ENCODE peak calls at places on chromosomes 6 and 20, in four cellular contexts. V is prostate gland, T is transverse colon, C is AG09309. W is an unnamed sample.

GRCh38 chr20:313402-313801 is 11.9 kb upstream of the SOX12 start:
- DNase-seq in V (no peak), C (no peak), T (no peak), W (no peak)

GRCh38 chr20:17967595-17968365 is 814 bp downstream of the SNX5 start:
- DNase-seq in V (peak; percentile 16), C (no peak), T (no peak), W (peak; percentile 61)

GRCh38 chr6:33417903-33418689 is at the start of gene CUTA:
- DNase-seq in C (peak; percentile 99), V (peak; percentile 100), T (peak; percentile 99), W (peak; percentile 99)

GRCh38 chr20:3239026-3239866 is at the start of gene SLC4A11:
- DNase-seq in C (no peak), V (peak; percentile 58), T (peak; percentile 77), W (no peak)

GRCh38 chr6:85660181-85660611 is 17.5 kb upstream of the SYNCRIP start:
- DNase-seq in V (no peak), C (peak; percentile 88), T (no peak), W (no peak)

GRCh38 chr6:40779399-40779798 is 192.2 kb upstream of the LRFN2 start:
- DNase-seq in V (no peak), T (no peak), C (peak; percentile 29), W (no peak)

GRCh38 chr6:30556714-30556963 is 350 bp upstream of the GNL1 start:
- DNase-seq in V (peak; percentile 81), T (peak; percentile 91), C (no peak), W (no peak)

GRCh38 chr6:40912158-40912946 is 126.7 kb downstream of the UNC5CL start:
- DNase-seq in C (no peak), T (peak; percentile 61), V (peak; percentile 13), W (peak; percentile 71)

GRCh38 chr6:2969549-2969948 is 1.8 kb downstream of the SERPINB6 start:
- DNase-seq in V (no peak), T (no peak), C (no peak), W (no peak)

GRCh38 chr6:58113960-58114359 is 796.5 kb downstream of the PRIM2 start:
- DNase-seq in V (no peak), C (no peak), T (no peak), W (no peak)

GRCh38 chr6:16236648-16237199 is 1.7 kb upstream of the GMPR start:
- DNase-seq in T (peak; percentile 71), V (peak; percentile 70), C (no peak), W (no peak)

GRCh38 chr6:115945806-115946205 is 114.9 kb downstream of the FRK start:
- DNase-seq in T (no peak), C (no peak), V (no peak), W (no peak)

GRCh38 chr6:32371204-32371603 is 499 bp downstream of the TSBP1 start:
- DNase-seq in C (no peak), T (no peak), V (no peak), W (no peak)

GRCh38 chr6:39347906-39348585 is 25.5 kb upstream of the KCNK16 start:
- DNase-seq in V (peak; percentile 44), C (no peak), T (peak; percentile 69), W (no peak)

GRCh38 chr6:106883808-106884262 is 90.7 kb downstream of the CD24 start:
- DNase-seq in V (no peak), T (no peak), C (no peak), W (no peak)

GRCh38 chr6:53244958-53245357 is 96.3 kb upstream of the GCM1 start:
- DNase-seq in C (no peak), T (peak; percentile 21), V (no peak), W (no peak)

GRCh38 chr6:157554747-157555146 is 173.8 kb downstream of the ZDHHC14 start:
- DNase-seq in V (no peak), C (no peak), T (no peak), W (no peak)

GRCh38 chr20:11549172-11550117 is 368.2 kb upstream of the BTBD3 start:
- DNase-seq in V (no peak), C (no peak), T (no peak), W (no peak)

GRCh38 chr6:69383627-69384026 is 413.2 kb downstream of the LMBRD1 start:
- DNase-seq in V (no peak), C (no peak), T (no peak), W (no peak)

GRCh38 chr20:35523298-35523888 is 6.1 kb downstream of the C20orf173 start:
- DNase-seq in C (no peak), V (no peak), T (no peak), W (no peak)

DNA sequence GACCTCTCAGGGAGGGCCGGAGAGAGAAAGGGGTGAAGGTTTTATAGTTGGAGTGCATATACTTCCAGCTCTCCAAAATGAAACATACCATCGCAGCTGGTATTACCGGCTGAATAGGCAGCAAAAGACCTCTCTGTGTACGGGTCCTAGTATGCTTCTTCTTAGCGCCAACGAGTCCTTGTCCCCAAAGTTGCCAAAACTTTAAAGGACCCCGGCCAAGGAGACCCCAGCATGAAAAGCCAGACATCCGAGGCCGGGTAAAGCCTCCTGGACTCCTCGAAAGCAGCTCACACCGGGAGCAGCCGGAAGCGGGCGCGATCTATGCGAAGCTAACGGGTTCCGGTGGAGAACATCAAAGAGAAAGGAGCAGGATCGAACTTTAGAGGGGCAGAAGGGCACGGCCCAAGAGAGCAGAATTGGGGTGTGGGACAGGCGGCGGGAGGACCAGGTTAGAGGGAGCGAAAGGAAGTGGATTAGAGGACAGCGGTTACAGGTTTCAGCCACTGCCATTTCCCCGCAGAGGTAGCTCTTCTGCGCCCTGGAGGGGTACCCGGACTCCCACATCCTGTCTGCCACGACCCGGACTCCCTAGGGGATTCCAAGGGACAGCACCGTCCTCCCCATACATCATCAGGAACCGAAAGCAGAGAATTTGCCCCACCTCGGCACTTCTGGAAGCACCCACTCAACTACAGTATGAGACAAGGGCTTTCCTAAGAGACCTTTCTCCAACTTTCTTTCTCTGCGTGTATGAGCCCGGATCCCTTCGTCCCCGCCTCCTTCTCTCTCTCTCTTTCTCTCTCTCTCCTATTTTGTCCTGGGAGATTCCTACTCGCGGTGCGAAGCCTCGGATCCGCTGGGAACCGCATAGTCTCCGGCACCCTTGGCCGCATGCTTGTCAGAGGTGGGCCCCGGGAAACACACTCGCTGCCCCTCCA is 602 bp upstream of the VGLL2 start:
- DNase-seq in V (no peak), C (no peak), T (no peak), W (no peak)
- TF ChIP-seq CTCF in V (no peak), C (no peak), T (no peak), W (no peak)

GRCh38 chr6:166958926-166959861 is 2.8 kb upstream of the RNASET2 start:
- DNase-seq in V (no peak), T (peak; percentile 54), C (no peak), W (no peak)
- H3K4me3 ChIP-seq in V (no peak overlapping the region), T (no peak overlapping the region), C (no peak overlapping the region), W (no peak overlapping the region)

GRCh38 chr6:161138545-161139303 is 135.1 kb downstream of the AGPAT4 start:
- DNase-seq in V (no peak), T (no peak), C (no peak), W (no peak)

GRCh38 chr6:161141173-161141572 is 132.7 kb downstream of the AGPAT4 start:
- DNase-seq in C (no peak), T (no peak), V (no peak), W (no peak)

GRCh38 chr6:161139304-161139765 is 134.5 kb downstream of the AGPAT4 start:
- DNase-seq in C (no peak), T (no peak), V (no peak), W (no peak)

GRCh38 chr6:161140554-161140875 is 133.3 kb downstream of the AGPAT4 start:
- DNase-seq in V (no peak), T (no peak), C (no peak), W (no peak)

DNA sequence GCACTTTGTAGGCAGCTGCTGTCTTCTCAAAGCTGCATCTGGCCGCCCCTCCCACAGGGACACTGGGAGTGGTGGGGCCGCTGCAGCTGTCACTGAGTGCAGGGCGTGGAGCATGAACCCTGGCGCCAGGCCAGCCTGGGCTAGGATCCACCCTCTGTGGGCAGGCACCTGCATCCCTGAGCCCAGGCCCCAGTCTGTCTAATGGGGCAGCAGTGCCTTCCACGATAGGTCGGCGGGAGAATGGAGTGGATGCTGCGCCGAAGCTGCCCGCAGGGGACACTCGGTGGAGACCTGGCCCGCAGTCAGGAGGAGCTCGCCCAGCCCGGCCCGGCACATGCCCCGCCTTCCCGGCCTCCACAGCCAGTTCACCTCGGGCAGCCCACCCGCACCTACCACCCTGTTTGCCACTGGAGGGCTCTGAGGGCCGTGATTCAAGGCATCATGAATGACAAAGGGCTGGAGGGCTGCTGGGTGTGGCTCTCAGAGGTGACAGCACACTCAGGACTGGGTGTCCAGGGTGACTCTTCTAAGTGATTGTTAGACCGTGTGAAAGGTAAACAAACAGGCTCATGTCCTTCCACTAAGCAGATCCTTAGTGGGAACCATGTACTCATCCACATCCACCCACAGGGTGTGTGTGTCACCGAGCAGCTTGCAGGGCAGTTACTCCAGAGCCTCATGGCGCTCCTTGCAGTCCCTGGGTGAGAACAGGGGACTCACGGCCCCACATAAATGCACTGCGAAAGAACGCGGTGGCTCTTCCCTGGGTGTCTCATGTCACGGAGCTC is 133.9 kb downstream of the AGPAT4 start:
- DNase-seq in C (no peak), V (no peak), T (peak; percentile 72), W (no peak)
- TF ChIP-seq CTCF in C (no peak), V (no peak), T (no peak), W (no peak)

GRCh38 chr20:47708953-47709833 is 76.1 kb downstream of the SULF2 start:
- DNase-seq in V (no peak), T (no peak), C (no peak), W (no peak)

GRCh38 chr20:47711046-47711752 is 74.1 kb downstream of the SULF2 start:
- DNase-seq in V (no peak), C (no peak), T (peak; percentile 45), W (no peak)

GRCh38 chr20:47708140-47708807 is 77.0 kb downstream of the SULF2 start:
- DNase-seq in T (no peak), C (no peak), V (no peak), W (no peak)

GRCh38 chr20:47713163-47713562 is 72.1 kb downstream of the SULF2 start:
- DNase-seq in V (no peak), C (no peak), T (no peak), W (no peak)

DNA sequence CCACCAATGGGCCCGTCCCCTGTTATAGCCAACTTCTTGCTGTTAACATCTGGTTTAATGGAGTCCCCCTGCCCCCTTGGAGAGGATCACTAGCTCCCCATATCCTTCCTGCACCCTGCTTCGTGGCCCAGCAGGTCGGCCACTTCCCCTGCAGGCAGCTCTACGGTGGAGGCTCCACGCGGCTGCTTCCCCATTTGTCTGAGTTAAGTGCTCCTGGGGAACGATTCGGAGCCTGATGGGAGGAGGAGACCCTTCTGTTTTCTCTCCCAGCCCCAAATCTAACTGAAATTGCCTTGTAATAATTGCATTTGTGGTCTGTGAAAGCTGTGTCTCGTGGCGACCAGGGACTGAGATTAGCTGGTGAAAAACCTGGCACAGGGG is 74.6 kb downstream of the SULF2 start:
- DNase-seq in T (no peak), C (no peak), V (no peak), W (no peak)
- H3K4me3 ChIP-seq in T (no peak overlapping the region), C (no peak overlapping the region), V (no peak overlapping the region), W (no peak overlapping the region)

DNA sequence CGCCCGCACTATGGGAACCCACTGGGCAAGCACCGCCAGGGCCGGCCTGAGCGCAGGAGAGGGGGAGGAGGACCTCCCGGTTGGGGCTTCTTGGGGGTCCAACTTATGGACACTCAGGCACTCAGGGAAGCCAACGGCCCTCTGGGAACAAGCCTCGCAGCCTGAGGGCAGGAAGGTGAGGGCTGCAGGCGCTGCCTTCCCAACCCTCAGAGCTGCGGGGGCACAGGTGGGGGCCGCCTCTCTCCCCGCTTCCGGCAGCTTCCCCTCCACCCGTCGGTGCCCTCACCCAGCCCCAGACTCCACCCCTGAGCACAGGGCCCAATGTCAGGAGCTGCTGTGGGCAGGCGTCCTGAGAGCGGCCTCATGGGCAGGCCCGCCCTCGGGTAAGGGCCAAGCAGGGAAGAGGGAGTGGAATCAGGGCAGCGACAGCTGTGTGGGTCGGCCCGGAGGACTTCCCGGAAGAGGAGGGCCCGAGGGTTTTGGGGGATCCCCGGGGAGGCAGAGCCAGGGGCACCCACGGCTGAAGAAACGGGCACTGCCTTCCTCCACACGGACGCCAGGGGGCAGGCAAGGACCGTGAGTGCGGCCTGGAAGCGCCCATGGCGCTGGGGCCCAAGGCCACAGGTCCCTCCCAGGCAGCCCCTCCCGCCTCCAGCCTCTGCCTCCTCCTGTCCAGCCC is 488 bp upstream of the PTK6 start:
- DNase-seq in T (peak; percentile 97), V (peak; percentile 64), C (peak; percentile 47), W (peak; percentile 91)
- TF ChIP-seq CTCF in T (peak; percentile 95), V (peak; percentile 84), C (peak; percentile 95), W (peak; percentile 93)